ENCODE peak calls at places on chromosome 7, in four cellular contexts. One of them, this sample, is unnamed.
A peak's percentile ranks its signal among the peaks of the same experiment; 100 is the strongest.

GRCh38 chr7:124318716-124319115 is 285.8 kb upstream of the TMEM229A start:
- DNase-seq in NCI-H1105: no peak
- DNase-seq in T-helper 22 cell: no peak
- DNase-seq in HuH-7.5: no peak
- DNase-seq in this sample: no peak

GRCh38 chr7:80106498-80107113 is 28.0 kb upstream of the GNAI1 start:
- DNase-seq in HuH-7.5: no peak
- DNase-seq in NCI-H1105: no peak
- DNase-seq in T-helper 22 cell: no peak
- DNase-seq in this sample: no peak

GRCh38 chr7:158016171-158017087 is 571.2 kb downstream of the PTPRN2 start:
- DNase-seq in T-helper 22 cell: no peak
- DNase-seq in HuH-7.5: no peak
- DNase-seq in NCI-H1105: peak; percentile 75
- DNase-seq in this sample: no peak

GRCh38 chr7:157668221-157668883 is 331.5 kb downstream of the DNAJB6 start:
- DNase-seq in NCI-H1105: no peak
- DNase-seq in HuH-7.5: no peak
- DNase-seq in T-helper 22 cell: no peak
- DNase-seq in this sample: no peak

GRCh38 chr7:75064291-75064690 is 9.3 kb downstream of the RCC1L start:
- DNase-seq in NCI-H1105: no peak
- DNase-seq in T-helper 22 cell: no peak
- DNase-seq in HuH-7.5: no peak
- DNase-seq in this sample: no peak

GRCh38 chr7:20598479-20599419 is 16.7 kb upstream of the ABCB5 start:
- DNase-seq in T-helper 22 cell: no peak
- DNase-seq in NCI-H1105: peak; percentile 34
- DNase-seq in HuH-7.5: peak; percentile 27
- DNase-seq in this sample: peak; percentile 49

GRCh38 chr7:125122225-125122624 is 192.6 kb upstream of the POT1 start:
- DNase-seq in NCI-H1105: no peak
- DNase-seq in HuH-7.5: no peak
- DNase-seq in T-helper 22 cell: no peak
- DNase-seq in this sample: no peak

GRCh38 chr7:126750207-126750911 is 502.4 kb downstream of the GRM8 start:
- DNase-seq in T-helper 22 cell: no peak
- DNase-seq in NCI-H1105: no peak
- DNase-seq in HuH-7.5: no peak
- DNase-seq in this sample: no peak

GRCh38 chr7:115600196-115600595 is 430.4 kb downstream of the TFEC start:
- DNase-seq in NCI-H1105: no peak
- DNase-seq in T-helper 22 cell: no peak
- DNase-seq in HuH-7.5: no peak
- DNase-seq in this sample: no peak

GRCh38 chr7:153389261-153389660 is 629.7 kb downstream of the ACTR3B start:
- DNase-seq in T-helper 22 cell: no peak
- DNase-seq in HuH-7.5: no peak
- DNase-seq in NCI-H1105: no peak
- DNase-seq in this sample: no peak

GRCh38 chr7:155870334-155871180 is 58.3 kb upstream of the SHH start:
- DNase-seq in HuH-7.5: no peak
- DNase-seq in NCI-H1105: no peak
- DNase-seq in T-helper 22 cell: no peak
- DNase-seq in this sample: no peak

GRCh38 chr7:100894860-100895700 is 608 bp downstream of the ACHE start:
- DNase-seq in T-helper 22 cell: peak; percentile 17
- DNase-seq in NCI-H1105: peak; percentile 15
- DNase-seq in HuH-7.5: no peak
- DNase-seq in this sample: peak; percentile 56

GRCh38 chr7:129851174-129851573 is 101.6 kb downstream of the UBE2H start:
- DNase-seq in NCI-H1105: no peak
- DNase-seq in HuH-7.5: no peak
- DNase-seq in T-helper 22 cell: no peak
- DNase-seq in this sample: no peak

GRCh38 chr7:78139335-78139734 is 340.8 kb downstream of the PHTF2 start:
- DNase-seq in HuH-7.5: no peak
- DNase-seq in NCI-H1105: no peak
- DNase-seq in T-helper 22 cell: no peak
- DNase-seq in this sample: no peak

GRCh38 chr7:85023066-85023687 is 163.7 kb downstream of the SEMA3D start:
- DNase-seq in NCI-H1105: no peak
- DNase-seq in T-helper 22 cell: no peak
- DNase-seq in HuH-7.5: no peak
- DNase-seq in this sample: no peak

GRCh38 chr7:98908585-98908984 is 30.3 kb downstream of the TRRAP start:
- DNase-seq in NCI-H1105: no peak
- DNase-seq in T-helper 22 cell: no peak
- DNase-seq in HuH-7.5: no peak
- DNase-seq in this sample: no peak

GRCh38 chr7:110987130-110987693 is 103.7 kb upstream of the LRRN3 start:
- DNase-seq in T-helper 22 cell: no peak
- DNase-seq in HuH-7.5: no peak
- DNase-seq in NCI-H1105: no peak
- DNase-seq in this sample: no peak

GRCh38 chr7:6616854-6617643 is 1.6 kb downstream of the ZNF853 start:
- DNase-seq in NCI-H1105: no peak
- DNase-seq in T-helper 22 cell: no peak
- DNase-seq in HuH-7.5: no peak
- DNase-seq in this sample: no peak

GRCh38 chr7:91181949-91182348 is 82.3 kb upstream of the FZD1 start:
- DNase-seq in HuH-7.5: no peak
- DNase-seq in NCI-H1105: no peak
- DNase-seq in T-helper 22 cell: no peak
- DNase-seq in this sample: no peak

GRCh38 chr7:3787717-3788311 is 486.8 kb downstream of the SDK1 start:
- DNase-seq in NCI-H1105: no peak
- DNase-seq in HuH-7.5: no peak
- DNase-seq in T-helper 22 cell: no peak
- DNase-seq in this sample: no peak

GRCh38 chr7:88391247-88391646 is 84.6 kb upstream of the STEAP4 start:
- DNase-seq in HuH-7.5: peak; percentile 13
- DNase-seq in T-helper 22 cell: no peak
- DNase-seq in NCI-H1105: no peak
- DNase-seq in this sample: no peak

GRCh38 chr7:34058791-34059550 is 153.6 kb downstream of the BMPER start:
- DNase-seq in T-helper 22 cell: no peak
- DNase-seq in NCI-H1105: peak; percentile 46
- DNase-seq in HuH-7.5: no peak
- DNase-seq in this sample: no peak

GRCh38 chr7:127798023-127798422 is 146.0 kb downstream of the SND1 start:
- DNase-seq in HuH-7.5: no peak
- DNase-seq in T-helper 22 cell: no peak
- DNase-seq in NCI-H1105: no peak
- DNase-seq in this sample: no peak

GRCh38 chr7:133009426-133009825 is 72.5 kb downstream of the CHCHD3 start:
- DNase-seq in HuH-7.5: no peak
- DNase-seq in T-helper 22 cell: no peak
- DNase-seq in NCI-H1105: no peak
- DNase-seq in this sample: no peak

GRCh38 chr7:134908289-134908688 is 78.0 kb upstream of the AGBL3 start:
- DNase-seq in T-helper 22 cell: no peak
- DNase-seq in NCI-H1105: no peak
- DNase-seq in HuH-7.5: no peak
- DNase-seq in this sample: no peak

GRCh38 chr7:127484954-127485353 is 92.4 kb upstream of the ZNF800 start:
- DNase-seq in NCI-H1105: no peak
- DNase-seq in HuH-7.5: no peak
- DNase-seq in T-helper 22 cell: no peak
- DNase-seq in this sample: no peak